ENCODE peak calls at places on chromosomes 5 and 9, in nine cellular contexts. Y is endodermal cell; X is fibroblast of mammary gland; J is astrocyte; I is HAP-1; B is effector memory CD4-positive, alpha-beta T cell; S is brain microvascular endothelial cell; T is prostate gland; C is heart right ventricle. M is an unnamed sample.

GRCh38 chr9:80678906-80679305 is 1010.4 kb downstream of the TLE1 start:
- DNase-seq in T (no peak), C (no peak), X (no peak), Y (no peak), S (no peak), J (no peak), I (no peak), B (no peak), M (no peak)

GRCh38 chr9:97632992-97633858 is at the start of the genes NCBP1 and TSTD2:
- DNase-seq in Y (peak), C (peak), B (peak), X (peak), T (peak), J (peak), S (peak), I (peak), M (peak)

GRCh38 chr5:98755406-98755805 is 18.1 kb upstream of the RGMB start:
- DNase-seq in Y (no peak), I (no peak), S (peak), B (no peak), T (no peak), J (peak), C (no peak), X (peak), M (peak)

GRCh38 chr9:98887918-98888510 is 55.7 kb upstream of the COL15A1 start:
- DNase-seq in B (no peak), I (peak), J (no peak), Y (peak), T (no peak), C (no peak), S (peak), X (peak), M (no peak)

GRCh38 chr9:112861638-112862555 is 28.8 kb downstream of the SLC46A2 start:
- DNase-seq in X (peak), Y (no peak), C (peak), B (no peak), I (no peak), T (no peak), S (peak), J (peak), M (peak)

GRCh38 chr9:95841377-95841776 is 34.1 kb upstream of the ERCC6L2 start:
- DNase-seq in C (no peak), Y (no peak), J (no peak), T (no peak), I (no peak), B (no peak), X (no peak), S (no peak), M (no peak)

GRCh38 chr5:82147860-82148573 is 130.1 kb downstream of the RPS23 start:
- DNase-seq in B (no peak), J (peak), Y (no peak), I (no peak), T (no peak), C (no peak), X (peak), S (peak), M (peak)

GRCh38 chr5:145855842-145856267 is 17.0 kb downstream of the GRXCR2 start:
- DNase-seq in Y (no peak), B (no peak), J (no peak), X (no peak), C (no peak), S (no peak), I (no peak), T (no peak), M (peak)

GRCh38 chr5:8458038-8458383 is 589.1 kb downstream of the MTRR start:
- DNase-seq in Y (no peak), J (peak), X (peak), S (no peak), T (no peak), B (no peak), I (no peak), C (no peak), M (peak)

GRCh38 chr5:96254980-96255681 is 177.9 kb downstream of the PCSK1 start:
- DNase-seq in X (peak), S (peak), C (no peak), J (peak), I (no peak), B (no peak), T (peak), Y (no peak), M (peak)

GRCh38 chr5:6692906-6693305 is 20.3 kb upstream of the TENT4A start:
- DNase-seq in X (no peak), Y (no peak), C (no peak), B (no peak), S (no peak), J (no peak), I (no peak), T (no peak), M (no peak)

GRCh38 chr5:150340614-150341265 is 16.8 kb upstream of the TCOF1 start:
- DNase-seq in J (no peak), C (no peak), Y (no peak), X (no peak), B (no peak), S (no peak), T (no peak), I (no peak), M (no peak)

GRCh38 chr9:130417602-130418001 is 27.2 kb upstream of the ASS1 start:
- DNase-seq in B (no peak), I (no peak), J (no peak), Y (peak), S (no peak), C (no peak), X (peak), T (no peak), M (no peak)

GRCh38 chr5:149828161-149829011 is 98.3 kb downstream of the PPARGC1B start:
- DNase-seq in Y (peak), I (peak), X (peak), J (peak), T (peak), C (peak), B (peak), S (peak), M (peak)

GRCh38 chr5:14556015-14556414 is 25.6 kb upstream of the OTULINL start:
- DNase-seq in S (no peak), J (no peak), C (no peak), I (no peak), B (no peak), X (no peak), Y (no peak), T (no peak), M (no peak)

GRCh38 chr9:100170085-100170484 is 71.0 kb downstream of the INVS start:
- DNase-seq in B (no peak), Y (no peak), T (no peak), C (no peak), J (no peak), S (peak), X (peak), I (no peak), M (no peak)

GRCh38 chr9:70682337-70682736 is 267.9 kb upstream of the KLF9 start:
- DNase-seq in S (no peak), X (no peak), C (no peak), J (no peak), T (no peak), Y (no peak), I (no peak), B (no peak), M (no peak)

GRCh38 chr5:157471709-157472108 is 11.7 kb downstream of the NIPAL4 start:
- DNase-seq in I (peak), S (peak), X (peak), T (no peak), Y (peak), B (no peak), C (no peak), J (no peak), M (peak)

GRCh38 chr5:58462623-58463230 is 2.8 kb upstream of the PLK2 start:
- DNase-seq in X (peak), Y (no peak), J (peak), I (peak), T (peak), C (no peak), B (no peak), S (peak), M (peak)

GRCh38 chr9:81557957-81558791 is 131.2 kb downstream of the TLE1 start:
- DNase-seq in X (peak), J (peak), C (no peak), I (no peak), T (peak), B (no peak), Y (no peak), S (no peak), M (peak)

GRCh38 chr5:33513786-33514185 is 73.0 kb downstream of the TARS1 start:
- DNase-seq in S (no peak), B (no peak), C (no peak), T (no peak), I (no peak), Y (no peak), J (no peak), X (peak), M (no peak)

GRCh38 chr9:86946712-86947145 is 577 bp downstream of the GAS1 start:
- DNase-seq in B (no peak), J (peak), I (peak), T (peak), X (peak), S (peak), C (no peak), Y (peak), M (peak)

GRCh38 chr5:138651767-138652117 is 76.5 kb upstream of the HSPA9 start:
- DNase-seq in J (no peak), C (no peak), B (no peak), Y (no peak), X (no peak), I (no peak), T (no peak), S (no peak), M (no peak)

GRCh38 chr9:105444130-105444529 is 3.7 kb upstream of the FSD1L start:
- DNase-seq in X (peak), T (no peak), J (peak), S (peak), I (no peak), B (no peak), Y (no peak), C (no peak), M (no peak)
- H3K4me3 ChIP-seq in X (no peak), T (no peak), J (no peak), S (no peak), I (no peak), B (no peak), Y (no peak), C (no peak), M (no peak)

GRCh38 chr9:6413365-6414263 is 615 bp downstream of the UHRF2 start:
- DNase-seq in X (peak), B (no peak), C (peak), Y (peak), I (peak), T (peak), S (no peak), J (no peak), M (no peak)

GRCh38 chr9:6407778-6408177 is 5.2 kb upstream of the UHRF2 start:
- DNase-seq in Y (no peak), X (no peak), I (no peak), B (no peak), S (no peak), J (no peak), T (no peak), C (no peak), M (no peak)

GRCh38 chr9:6412572-6413364 is at the start of gene UHRF2:
- DNase-seq in C (peak), S (peak), I (peak), X (peak), T (peak), B (peak), J (peak), Y (peak), M (peak)

GRCh38 chr9:6408320-6408719 is 4.7 kb upstream of the UHRF2 start:
- DNase-seq in J (no peak), I (no peak), B (no peak), Y (no peak), T (no peak), C (no peak), S (no peak), X (no peak), M (no peak)

DNA sequence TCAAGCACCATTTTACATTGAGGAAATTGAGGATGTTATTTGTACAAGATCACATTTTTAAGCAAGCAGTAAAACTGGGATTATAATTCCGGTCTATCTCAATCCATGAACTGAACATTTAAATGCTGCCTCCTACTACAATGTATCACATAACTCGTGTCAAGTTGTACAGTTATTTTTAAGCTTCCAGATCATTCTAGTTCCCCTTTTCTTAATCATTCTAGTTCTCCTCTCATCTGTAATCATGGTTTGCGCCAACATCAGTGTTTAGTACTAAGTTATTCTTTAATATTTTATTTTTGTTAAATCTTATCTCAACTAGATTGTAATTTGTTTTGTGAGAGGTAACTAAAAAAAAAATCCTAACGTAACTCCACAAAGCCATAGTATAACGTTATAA is 2.3 kb upstream of the UHRF2 start:
- DNase-seq in Y (no peak), X (no peak), S (no peak), T (no peak), B (no peak), J (no peak), I (no peak), C (no peak), M (no peak)
- H3K4me3 ChIP-seq in Y (no peak), X (no peak), S (no peak), T (no peak), B (no peak), J (no peak), I (no peak), C (no peak), M (no peak)

DNA sequence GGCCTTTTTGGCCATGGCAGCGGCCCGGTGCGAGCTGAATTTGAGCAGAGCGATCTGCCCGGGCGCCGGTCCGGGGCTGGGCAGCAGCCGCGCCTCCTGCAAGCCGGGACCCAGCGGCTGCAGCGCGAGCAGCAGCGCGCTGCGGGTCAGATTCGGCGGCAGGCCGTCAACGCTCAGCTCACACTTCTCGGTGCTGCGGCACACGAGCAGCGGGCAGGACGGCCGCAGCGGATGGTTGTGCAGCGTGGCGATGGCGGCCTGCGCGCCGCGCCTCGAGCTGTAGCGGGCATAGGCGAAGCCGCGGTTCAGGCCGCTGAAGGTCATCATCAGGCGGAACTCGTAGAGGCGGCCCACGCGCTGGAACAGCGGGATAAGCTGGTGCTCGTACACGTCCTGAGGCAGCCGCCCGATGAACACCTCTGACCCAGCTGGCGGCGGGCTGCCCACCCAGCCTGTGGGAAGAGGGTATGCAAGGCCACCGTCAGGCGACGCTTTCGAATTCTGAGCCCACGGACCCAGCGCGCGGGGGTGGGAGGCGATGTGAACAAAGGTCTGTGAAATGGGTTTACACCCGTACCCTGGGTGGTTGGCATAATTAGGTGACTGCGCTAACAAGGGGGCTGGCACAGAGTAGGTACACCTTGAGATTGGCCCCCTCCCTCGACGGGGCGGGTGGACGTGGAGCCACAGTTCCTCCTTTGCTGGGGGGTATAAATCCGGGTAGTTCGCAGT is 755 bp downstream of the DND1 start:
- DNase-seq in T (no peak), I (no peak), J (no peak), X (peak), S (no peak), B (no peak), C (peak), Y (peak), M (peak)
- H3K4me3 ChIP-seq in T (no peak), I (no peak), J (no peak), X (peak), S (no peak), B (no peak), C (no peak), Y (no peak), M (no peak)

DNA sequence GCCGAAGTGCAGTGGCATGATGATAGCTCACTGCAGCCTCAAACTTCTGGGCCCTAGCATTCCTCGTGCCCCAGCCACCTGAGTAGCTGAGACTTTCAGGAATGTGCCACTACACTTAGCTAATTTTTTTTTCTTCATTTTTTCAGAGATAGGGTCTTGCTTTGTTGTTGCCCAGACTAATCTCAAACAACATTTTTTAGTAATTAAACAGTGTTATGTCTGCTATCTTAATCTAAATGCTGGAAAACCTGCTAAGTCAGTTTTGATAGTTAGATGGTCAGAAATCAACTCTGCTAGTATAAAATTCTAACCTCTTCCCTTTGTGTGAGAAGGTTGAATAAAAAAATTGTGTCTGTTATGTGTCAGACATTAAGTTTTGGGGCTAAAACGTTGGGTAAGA is 12.4 kb downstream of the G3BP1 start:
- DNase-seq in J (no peak), S (no peak), T (no peak), I (no peak), X (no peak), C (no peak), B (no peak), Y (peak), M (no peak)
- H3K4me3 ChIP-seq in J (no peak), S (no peak), T (no peak), I (no peak), X (no peak), C (no peak), B (no peak), Y (peak), M (no peak)

M was measured in fibroblast of lung.